ENCODE peak calls at places on chromosomes 3 and 15, in five cellular contexts. S is PC-3; O is AG09309; D is foreskin fibroblast; A is CD4-positive, CD25-positive, alpha-beta regulatory T cell. X is an unnamed sample.

GRCh38 chr3:37751967-37752660 is 109.6 kb upstream of the CTDSPL start:
- DNase-seq in O (no peak), A (no peak), S (peak), D (no peak), X (no peak)

GRCh38 chr3:99774467-99774866 is 43.2 kb upstream of the CMSS1 start:
- DNase-seq in D (peak), A (no peak), O (peak), S (peak), X (no peak)

GRCh38 chr3:181176610-181177009 is 187.1 kb upstream of the DNAJC19 start:
- DNase-seq in S (peak), O (no peak), D (peak), A (no peak), X (peak)

GRCh38 chr15:37102315-37103021 is 2.1 kb upstream of the MEIS2 start:
- DNase-seq in O (no peak), D (peak), S (peak), A (no peak), X (no peak)

GRCh38 chr15:73677146-73677607 is 7.0 kb upstream of the CD276 start:
- DNase-seq in D (peak), S (peak), O (no peak), A (peak), X (peak)

GRCh38 chr3:9386501-9387321 is 10.7 kb upstream of the SETD5 start:
- DNase-seq in O (no peak), D (no peak), S (no peak), A (no peak), X (no peak)

GRCh38 chr3:33360136-33360825 is 79.9 kb downstream of the UBP1 start:
- DNase-seq in O (peak), D (peak), A (no peak), S (peak), X (no peak)

GRCh38 chr15:61828860-61829513 is 231.3 kb downstream of the VPS13C start:
- DNase-seq in A (no peak), S (no peak), O (no peak), D (no peak), X (no peak)

GRCh38 chr3:179852117-179852886 is 184.4 kb downstream of the PEX5L start:
- DNase-seq in A (no peak), O (peak), D (peak), S (peak), X (no peak)

DNA sequence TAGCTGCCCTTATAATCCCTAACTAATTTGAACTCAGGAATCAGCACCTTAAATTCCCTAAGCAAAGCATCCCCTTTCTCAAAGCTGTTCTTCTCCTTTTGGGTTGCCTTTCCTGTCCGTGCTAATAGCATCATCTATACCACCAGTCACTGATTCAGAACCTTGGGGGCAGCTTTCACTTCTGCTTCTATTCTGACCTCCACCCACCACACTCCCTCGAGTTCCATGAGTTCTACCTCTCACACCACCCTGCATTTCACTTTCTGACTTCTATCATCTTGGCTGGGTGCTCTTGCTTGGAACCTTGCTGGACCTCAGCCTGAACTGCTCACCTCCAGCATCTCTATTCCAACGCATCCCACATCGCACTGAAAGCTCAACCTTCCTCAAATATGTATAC is 55.4 kb upstream of the KCNMB2 start:
- DNase-seq in S (no peak), D (no peak), A (no peak), O (no peak), X (no peak)
- H3K4me3 ChIP-seq in S (no peak), D (no peak), A (no peak), O (no peak), X (no peak)

GRCh38 chr3:48634661-48635221 is 520 bp downstream of the SLC26A6 start:
- DNase-seq in D (peak), O (no peak), A (peak), S (peak), X (peak)

GRCh38 chr3:48633256-48633655 is 2.0 kb downstream of the SLC26A6 start:
- DNase-seq in A (no peak), S (no peak), D (no peak), O (no peak), X (no peak)

GRCh38 chr3:48631516-48632448 is 3.5 kb downstream of the SLC26A6 start:
- DNase-seq in D (no peak), S (no peak), A (no peak), O (no peak), X (no peak)

GRCh38 chr3:48635222-48636021 is at the start of gene SLC26A6:
- DNase-seq in A (peak), D (peak), O (peak), S (peak), X (peak)

GRCh38 chr3:48633743-48634142 is 1.5 kb downstream of the SLC26A6 start:
- DNase-seq in A (no peak), S (no peak), O (no peak), D (no peak), X (no peak)
- H3K4me3 ChIP-seq in A (no peak), S (peak), O (no peak), D (peak), X (no peak)

GRCh38 chr3:23588547-23588946 is 217.2 kb upstream of the UBE2E1 start:
- DNase-seq in O (no peak), D (no peak), A (no peak), S (no peak), X (no peak)

GRCh38 chr3:23589586-23589985 is 216.2 kb upstream of the UBE2E1 start:
- DNase-seq in O (no peak), S (no peak), A (no peak), D (no peak), X (no peak)

GRCh38 chr3:23590424-23590823 is 215.3 kb upstream of the UBE2E1 start:
- DNase-seq in A (no peak), S (no peak), O (no peak), D (no peak), X (no peak)

GRCh38 chr3:23591374-23591773 is 214.4 kb upstream of the UBE2E1 start:
- DNase-seq in S (no peak), O (no peak), A (no peak), D (no peak), X (no peak)

GRCh38 chr3:23590874-23591273 is 214.9 kb upstream of the UBE2E1 start:
- DNase-seq in A (no peak), D (no peak), O (no peak), S (no peak), X (no peak)
- H3K4me3 ChIP-seq in A (no peak), D (no peak), O (no peak), S (no peak), X (no peak)

GRCh38 chr15:88609344-88609743 is 11.8 kb upstream of the AEN start:
- DNase-seq in S (no peak), O (no peak), A (no peak), D (no peak), X (no peak)
- H3K4me3 ChIP-seq in S (no peak), O (no peak), A (no peak), D (no peak), X (no peak)

DNA sequence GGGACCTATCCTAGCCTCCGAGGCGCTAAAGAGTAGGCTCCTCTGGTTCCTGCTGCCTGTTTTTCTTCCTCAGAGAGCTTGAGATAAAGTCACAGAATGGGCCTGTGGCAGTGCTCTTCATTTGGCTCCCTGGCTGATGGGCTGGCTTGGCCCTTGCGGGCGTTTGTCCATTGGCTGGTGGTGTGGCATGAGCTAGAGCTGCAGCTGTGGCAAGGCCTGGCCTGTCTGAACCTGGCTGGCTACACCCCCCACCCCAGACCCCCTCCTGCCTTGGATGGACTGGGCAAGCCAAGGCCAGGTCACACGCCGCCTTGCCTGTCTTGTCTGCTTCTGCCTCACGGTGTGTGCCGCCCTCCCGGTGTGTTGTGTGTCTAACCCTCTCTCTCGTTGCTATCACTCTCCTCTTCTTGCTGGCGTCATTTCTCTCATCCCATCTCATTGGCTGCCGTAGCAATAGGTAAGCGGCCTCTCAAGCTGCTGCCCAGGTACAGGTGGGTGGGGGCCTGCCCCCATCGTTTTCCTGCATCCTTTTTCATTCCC is 3.2 kb downstream of the AP2M1 start:
- DNase-seq in D (no peak), O (no peak), S (no peak), A (no peak), X (no peak)
- H3K4me3 ChIP-seq in D (no peak), O (peak), S (no peak), A (no peak), X (no peak)

GRCh38 chr3:46701211-46701939 is at the start of gene TMIE:
- DNase-seq in D (peak), S (no peak), A (no peak), O (no peak), X (no peak)
- H3K4me3 ChIP-seq in D (no peak), S (no peak), A (no peak), O (no peak), X (no peak)

X was measured in Jurkat, Clone E6-1.